ENCODE peak calls at places on chromosomes 4 and X, in six cellular contexts. P is SK-N-SH, X is H1, Q is GM12878, V is K562, U is HepG2. B is an unnamed sample.

GRCh38 chr4:55736605-55737183 is 82.9 kb upstream of the EXOC1L start:
- DNase-seq in P (peak; percentile 19), X (no peak), Q (no peak), V (peak; percentile 41), U (no peak), B (no peak)

GRCh38 chr4:184728858-184729257 is 5.0 kb downstream of the CENPU start:
- DNase-seq in V (no peak), X (no peak), Q (no peak), U (peak; percentile 61), P (no peak), B (no peak)

GRCh38 chr4:105808030-105808429 is 87.2 kb upstream of the NPNT start:
- DNase-seq in U (no peak), P (no peak), V (no peak), Q (no peak), X (no peak), B (no peak)

GRCh38 chrX:48021026-48021900 is 14.5 kb downstream of the SPACA5 start:
- DNase-seq in P (peak; percentile 86), Q (peak; percentile 62), V (peak; percentile 52), X (peak; percentile 78), U (peak; percentile 71), B (peak; percentile 52)

GRCh38 chr4:113978561-113979156 is 788 bp downstream of the ARSJ start:
- DNase-seq in U (no peak), V (no peak), P (peak; percentile 50), X (peak; percentile 67), Q (no peak), B (no peak)

GRCh38 chr4:108941914-108942379 is 179.1 kb upstream of the ETNPPL start:
- DNase-seq in X (no peak), Q (no peak), V (no peak), U (no peak), P (no peak), B (no peak)

GRCh38 chr4:55857586-55857985 is 4.1 kb downstream of the EXOC1 start:
- DNase-seq in P (no peak), X (no peak), V (no peak), U (no peak), Q (no peak), B (no peak)

GRCh38 chr4:13980317-13980716 is 352.8 kb upstream of the BOD1L1 start:
- DNase-seq in U (no peak), V (no peak), X (no peak), Q (no peak), P (no peak), B (no peak)

GRCh38 chr4:77142642-77143020 is 14.4 kb upstream of the CCNG2 start:
- DNase-seq in X (no peak), U (no peak), P (no peak), V (no peak), Q (no peak), B (no peak)
- H3K4me3 ChIP-seq in X (no peak overlapping the region), U (no peak overlapping the region), P (no peak overlapping the region), V (no peak overlapping the region), Q (no peak overlapping the region), B (no peak overlapping the region)

GRCh38 chrX:150229030-150229429 is 134.1 kb upstream of the MAMLD1 start:
- DNase-seq in P (no peak), U (no peak), V (no peak), Q (no peak), X (no peak), B (no peak)

GRCh38 chrX:150238656-150239382 is 124.3 kb upstream of the MAMLD1 start:
- DNase-seq in Q (no peak), X (peak; percentile 33), V (no peak), U (peak; percentile 10), P (no peak), B (no peak)

GRCh38 chrX:150236304-150236703 is 126.8 kb upstream of the MAMLD1 start:
- DNase-seq in X (peak; percentile 14), P (no peak), Q (no peak), U (no peak), V (no peak), B (no peak)

GRCh38 chrX:150229481-150229880 is 133.6 kb upstream of the MAMLD1 start:
- DNase-seq in Q (no peak), P (no peak), V (no peak), X (no peak), U (no peak), B (no peak)

GRCh38 chrX:150234126-150234525 is 129.0 kb upstream of the MAMLD1 start:
- DNase-seq in V (no peak), U (no peak), P (no peak), Q (no peak), X (no peak), B (no peak)
- TF ChIP-seq GABPA in V (no peak), U (no peak), P (no peak), Q (no peak), X (no peak), B (no peak)

DNA sequence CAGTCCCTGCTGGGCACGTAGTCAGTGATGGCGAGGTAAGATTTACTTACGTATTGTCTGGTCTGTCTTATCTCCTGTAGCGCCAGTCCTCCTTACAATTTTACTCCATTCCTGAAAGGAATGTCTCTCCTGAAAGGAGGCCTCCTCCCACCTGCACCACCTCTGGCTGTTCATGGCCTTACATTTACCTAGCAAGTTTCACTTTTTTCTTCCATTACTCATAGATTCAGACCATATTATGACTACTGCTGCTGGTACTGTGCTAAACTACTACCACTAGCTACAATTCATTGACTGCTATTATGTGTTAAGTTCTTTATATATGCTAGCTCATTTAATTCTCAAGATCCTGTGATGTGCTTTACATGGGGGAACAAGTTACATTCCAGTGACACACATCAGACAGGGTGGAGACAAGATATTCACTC is 189.9 kb downstream of the BMPR1B start:
- DNase-seq in X (no peak), V (no peak), P (no peak), U (no peak), Q (no peak), B (no peak)
- TF ChIP-seq CTCF in X (no peak), V (no peak), P (no peak), U (no peak), Q (no peak), B (no peak)

GRCh38 chr4:128571747-128572146 is 237.8 kb upstream of the JADE1 start:
- DNase-seq in X (no peak), Q (no peak), U (no peak), P (no peak), V (no peak), B (no peak)

GRCh38 chr4:128570380-128570779 is 239.1 kb upstream of the JADE1 start:
- DNase-seq in Q (no peak), P (no peak), X (no peak), V (peak; percentile 35), U (no peak), B (no peak)

GRCh38 chr4:128572778-128573241 is 236.7 kb upstream of the JADE1 start:
- DNase-seq in X (no peak), V (no peak), U (no peak), Q (no peak), P (no peak), B (no peak)

GRCh38 chr4:128574706-128575105 is 234.8 kb upstream of the JADE1 start:
- DNase-seq in P (peak; percentile 42), X (peak; percentile 94), V (peak; percentile 79), Q (peak; percentile 25), U (peak; percentile 32), B (peak; percentile 26)

DNA sequence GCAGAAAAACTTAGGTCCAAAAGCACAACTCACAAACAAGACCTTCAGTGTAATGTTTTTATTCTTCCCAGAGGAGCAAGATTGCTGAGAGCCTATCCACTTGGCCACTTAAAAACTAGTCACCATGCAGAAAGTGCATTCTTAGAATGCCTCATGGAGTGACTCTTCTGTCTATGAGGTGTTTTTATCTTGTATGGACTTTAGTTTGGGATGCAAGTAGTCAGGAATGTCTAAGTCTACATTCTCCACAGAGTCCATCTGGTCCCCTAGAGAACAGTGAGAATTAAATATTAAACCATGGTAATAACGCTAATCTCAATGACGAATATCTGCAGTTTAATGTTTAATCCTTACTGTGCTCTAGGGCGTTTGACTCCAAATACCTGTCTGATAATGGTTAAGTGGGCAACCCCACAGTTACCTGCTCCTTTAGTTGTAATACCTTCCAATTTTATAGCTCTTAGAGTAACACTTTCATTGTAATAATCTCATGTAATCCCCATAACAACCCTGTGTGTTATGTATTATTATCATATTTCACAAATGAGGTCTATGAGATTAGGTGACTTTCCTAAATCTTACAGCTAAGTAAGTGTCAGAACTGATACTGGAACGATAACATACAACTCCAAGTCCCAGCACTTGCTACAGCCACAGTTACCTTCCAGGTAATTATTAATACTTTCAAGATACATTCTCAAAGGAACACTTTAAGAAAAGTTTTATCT is 235.6 kb upstream of the JADE1 start:
- DNase-seq in U (peak; percentile 70), P (no peak), Q (no peak), X (no peak), V (no peak), B (no peak)
- H3K4me3 ChIP-seq in U (no peak overlapping the region), P (no peak overlapping the region), Q (no peak overlapping the region), X (no peak overlapping the region), V (no peak overlapping the region), B (no peak overlapping the region)

GRCh38 chrX:155334486-155335316 is at the start of gene CLIC2:
- DNase-seq in V (peak; percentile 76), U (no peak), X (no peak), P (no peak), Q (no peak), B (no peak)
- TF ChIP-seq GABPA in V (no peak), U (no peak), X (no peak), P (no peak), Q (no peak), B (no peak)

DNA sequence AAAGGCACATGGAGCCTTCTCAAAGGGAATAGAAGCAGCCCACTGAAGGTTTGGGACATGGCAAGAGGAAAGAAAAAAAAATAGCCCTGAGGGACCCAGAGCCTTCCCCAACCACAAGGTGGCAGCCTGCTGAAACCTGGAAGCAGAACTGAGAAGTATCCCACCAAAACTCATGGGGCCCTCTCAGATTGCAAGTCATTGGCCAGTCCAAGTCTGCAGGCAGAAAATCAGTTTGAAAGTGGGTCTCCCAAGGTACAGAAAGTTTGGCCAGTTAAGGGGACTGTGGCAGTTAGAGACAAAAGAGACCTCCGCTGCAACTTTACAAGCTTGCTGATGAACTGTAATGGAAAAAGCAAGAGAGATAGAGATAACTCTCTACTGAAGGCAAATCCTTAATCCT is 155.8 kb downstream of the ANTXR2 start:
- DNase-seq in U (peak; percentile 43), V (peak; percentile 47), P (no peak), X (peak; percentile 60), Q (peak; percentile 8), B (peak; percentile 14)
- TF ChIP-seq CTCF in U (peak; percentile 69), V (peak; percentile 61), P (peak; percentile 56), X (peak; percentile 72), Q (peak; percentile 68), B (peak; percentile 75)

DNA sequence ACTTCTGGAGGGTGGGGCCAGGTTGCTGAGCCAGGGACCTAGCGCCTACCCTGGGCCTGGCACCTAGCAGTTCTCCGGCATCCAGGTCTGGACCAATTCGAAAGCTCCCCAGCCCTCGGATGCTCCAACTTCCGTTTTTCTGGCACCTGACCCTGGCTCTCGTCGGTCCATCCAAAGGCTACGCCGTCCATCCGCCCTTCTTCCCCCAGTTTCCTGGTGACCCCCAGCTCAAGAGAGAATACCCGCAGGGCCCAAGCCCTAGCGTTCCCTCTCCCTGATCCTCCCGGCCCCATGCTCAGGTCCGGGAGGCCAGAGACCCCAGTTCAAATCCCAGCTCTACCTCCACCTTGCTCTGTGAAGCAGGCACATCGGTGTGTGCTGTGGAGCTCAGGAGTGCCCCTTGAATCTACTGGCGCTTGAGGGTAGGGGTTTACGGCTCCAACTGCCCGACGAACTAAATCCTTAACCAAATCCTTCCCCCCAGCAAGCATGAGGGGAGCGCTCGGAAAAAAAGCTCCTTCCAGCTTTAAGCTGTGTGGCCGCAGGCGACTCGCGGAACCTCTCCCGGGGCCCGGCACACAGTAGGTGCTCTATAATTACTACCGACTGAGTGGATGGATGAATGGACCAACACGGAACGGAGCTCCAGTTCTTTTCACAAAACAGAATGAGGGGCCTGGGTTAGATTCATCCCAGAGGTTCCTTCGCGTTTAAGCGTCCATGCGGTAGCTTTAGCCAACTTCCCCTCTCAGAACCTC is 1.1 kb downstream of the CRMP1 start:
- DNase-seq in P (peak; percentile 43), Q (no peak), X (no peak), U (no peak), V (no peak), B (no peak)
- H3K4me3 ChIP-seq in P (no peak overlapping the region), Q (no peak overlapping the region), X (peak overlapping the region; percentile 70), U (no peak overlapping the region), V (no peak overlapping the region), B (no peak overlapping the region)

GRCh38 chrX:8914636-8915035 is 113.5 kb upstream of the FAM9A start:
- DNase-seq in X (no peak), V (no peak), P (no peak), U (no peak), Q (no peak), B (no peak)
- TF ChIP-seq GABPA in X (no peak), V (no peak), P (no peak), U (no peak), Q (no peak), B (no peak)